ENCODE peak calls at places on chromosomes 3 and 15, in four cellular contexts. J is transverse colon, X is right cardiac atrium, N is cardiac muscle cell. W is an unnamed sample.

GRCh38 chr3:17967953-17968352 is 225.5 kb upstream of the TBC1D5 start:
- DNase-seq in X (no peak), N (no peak), J (no peak), W (no peak)

GRCh38 chr3:16309558-16309957 is 44.5 kb downstream of the OXNAD1 start:
- DNase-seq in J (no peak), N (no peak), X (no peak), W (no peak)

GRCh38 chr15:74374648-74375302 is 7.3 kb upstream of the CYP11A1 start:
- DNase-seq in N (no peak), J (no peak), X (no peak), W (no peak)

GRCh38 chr3:62587579-62588031 is 214.3 kb upstream of the FEZF2 start:
- DNase-seq in N (no peak), X (no peak), J (no peak), W (no peak)

GRCh38 chr3:134795776-134796312 is 784 bp downstream of the EPHB1 start:
- DNase-seq in N (peak; percentile 35), X (peak; percentile 55), J (no peak), W (no peak)

GRCh38 chr15:31016446-31016915 is 25.1 kb upstream of the MTMR10 start:
- DNase-seq in X (no peak), N (no peak), J (no peak), W (no peak)

GRCh38 chr3:107045791-107046190 is 331.4 kb upstream of the CCDC54 start:
- DNase-seq in N (no peak), J (no peak), X (no peak), W (no peak)

GRCh38 chr3:108528459-108529231 is 18.2 kb upstream of the MYH15 start:
- DNase-seq in N (no peak), X (no peak), J (no peak), W (no peak)

GRCh38 chr3:49378249-49378899 is 20.2 kb upstream of the GPX1 start:
- DNase-seq in N (no peak), X (peak; percentile 66), J (peak; percentile 13), W (no peak)

GRCh38 chr3:13419356-13420050 is 619 bp downstream of the NUP210 start:
- DNase-seq in N (peak; percentile 75), J (peak; percentile 41), X (peak; percentile 76), W (no peak)

GRCh38 chr3:851098-851790 is 241.6 kb upstream of the CNTN6 start:
- DNase-seq in X (no peak), J (no peak), N (no peak), W (no peak)

DNA sequence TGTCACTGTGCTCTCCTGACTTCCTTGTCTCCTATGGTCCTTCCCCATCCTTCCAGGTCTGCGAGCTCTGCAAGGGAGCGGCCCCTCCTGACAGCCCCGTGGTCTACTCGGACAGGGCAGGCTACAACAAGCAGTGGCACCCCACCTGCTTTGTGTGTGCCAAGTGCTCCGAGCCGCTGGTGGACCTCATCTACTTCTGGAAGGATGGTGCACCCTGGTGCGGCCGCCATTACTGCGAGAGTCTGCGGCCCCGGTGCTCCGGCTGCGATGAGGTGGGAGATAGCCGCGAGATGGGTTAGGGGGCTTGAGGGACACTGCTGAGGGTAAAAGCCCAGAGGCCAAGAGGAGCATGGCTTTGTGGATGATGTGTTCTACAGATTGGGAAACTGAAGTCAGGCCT is 63.8 kb downstream of the LMCD1 start:
- DNase-seq in N (no peak), X (no peak), J (no peak), W (no peak)
- H3K9me3 ChIP-seq in N (no peaks in the 10 kb centered on the region), X (no peaks in the 10 kb centered on the region), J (no peaks in the 10 kb centered on the region), W (no peaks in the 10 kb centered on the region)

GRCh38 chr3:183284570-183284969 is 31.5 kb downstream of the B3GNT5 start:
- DNase-seq in X (no peak), N (no peak), J (no peak), W (no peak)
- H3K4me1 ChIP-seq in X (peaks cover 2% of the 10 kb centered on the region), N (no peaks in the 10 kb centered on the region), J (peaks cover 15% of the 10 kb centered on the region), W (no peaks in the 10 kb centered on the region)

GRCh38 chr15:34582461-34583357 is 742 bp downstream of the GOLGA8B start:
- DNase-seq in J (peak; percentile 44), N (peak; percentile 46), X (peak; percentile 61), W (no peak)
- H3K27ac ChIP-seq in J (peak overlapping the region; percentile 30), N (no peak overlapping the region), X (peak overlapping the region; percentile 30), W (no peak overlapping the region)

GRCh38 chr3:183653209-183654064 is 18.0 kb downstream of the KLHL24 start:
- DNase-seq in J (no peak), X (no peak), N (no peak), W (no peak)

GRCh38 chr3:183650554-183650953 is 15.1 kb downstream of the KLHL24 start:
- DNase-seq in N (no peak), J (no peak), X (no peak), W (no peak)

DNA sequence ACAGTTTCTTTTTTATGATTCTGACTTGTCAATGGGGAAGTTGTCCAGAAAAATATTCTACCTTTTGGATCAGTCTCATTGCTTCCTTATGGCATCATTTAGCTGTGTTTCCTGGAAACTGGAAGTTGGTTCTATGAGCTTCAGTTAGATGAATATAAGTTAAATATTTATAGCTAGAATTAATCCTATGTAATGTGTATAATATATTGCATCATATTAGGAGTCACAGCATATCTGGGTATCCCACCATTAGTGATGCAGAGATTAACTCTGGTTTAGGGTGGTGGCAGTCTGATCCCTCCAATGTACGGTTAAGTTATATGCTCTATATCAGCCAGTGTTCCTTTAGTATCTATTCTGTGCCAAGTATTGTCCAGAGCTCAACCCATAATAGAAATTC is 19.3 kb downstream of the KLHL24 start:
- DNase-seq in X (no peak), N (no peak), J (no peak), W (no peak)
- H3K9me3 ChIP-seq in X (peaks cover 2% of the 10 kb centered on the region), N (no peaks in the 10 kb centered on the region), J (peaks cover 31% of the 10 kb centered on the region), W (peaks cover 3% of the 10 kb centered on the region)

GRCh38 chr15:39535466-39535865 is 45.4 kb upstream of the THBS1 start:
- DNase-seq in J (no peak), X (no peak), N (no peak), W (no peak)
- H3K4me1 ChIP-seq in J (no peaks in the 10 kb centered on the region), X (no peaks in the 10 kb centered on the region), N (no peaks in the 10 kb centered on the region), W (peaks cover 2% of the 10 kb centered on the region)

W was measured in iPS DF 6.9.